ENCODE peak calls at places on chromosome 4, in nine cellular contexts. One of them, this sample, is unnamed.

GRCh38 chr4:75289843-75290616 is 224.2 kb downstream of the RCHY1 start:
- DNase-seq in AG10803: no peak
- DNase-seq in activated CD8-positive, alpha-beta T cell treated with anti-CD3 and anti-CD28 coated beads for 36 hours: no peak
- DNase-seq in psoas muscle: no peak
- DNase-seq in CD14-positive monocyte: no peak
- DNase-seq in epithelial cell of esophagus: peak; percentile 89
- DNase-seq in tibial artery: no peak
- DNase-seq in endothelial cell: peak; percentile 22
- DNase-seq in esophagus squamous epithelium: no peak
- DNase-seq in this sample: peak; percentile 65

GRCh38 chr4:88573286-88573994 is 18.8 kb upstream of the HERC3 start:
- DNase-seq in epithelial cell of esophagus: no peak
- DNase-seq in esophagus squamous epithelium: no peak
- DNase-seq in AG10803: peak; percentile 28
- DNase-seq in CD14-positive monocyte: no peak
- DNase-seq in activated CD8-positive, alpha-beta T cell treated with anti-CD3 and anti-CD28 coated beads for 36 hours: no peak
- DNase-seq in tibial artery: no peak
- DNase-seq in psoas muscle: no peak
- DNase-seq in endothelial cell: no peak
- DNase-seq in this sample: no peak

GRCh38 chr4:22897520-22898108 is 204.9 kb downstream of the GBA3 start:
- DNase-seq in endothelial cell: peak; percentile 55
- DNase-seq in activated CD8-positive, alpha-beta T cell treated with anti-CD3 and anti-CD28 coated beads for 36 hours: peak; percentile 3
- DNase-seq in esophagus squamous epithelium: no peak
- DNase-seq in AG10803: peak; percentile 23
- DNase-seq in psoas muscle: no peak
- DNase-seq in epithelial cell of esophagus: peak; percentile 42
- DNase-seq in CD14-positive monocyte: no peak
- DNase-seq in tibial artery: no peak
- DNase-seq in this sample: peak; percentile 53

GRCh38 chr4:77481856-77482255 is 123.8 kb upstream of the CXCL13 start:
- DNase-seq in AG10803: peak; percentile 15
- DNase-seq in esophagus squamous epithelium: no peak
- DNase-seq in tibial artery: no peak
- DNase-seq in endothelial cell: no peak
- DNase-seq in psoas muscle: no peak
- DNase-seq in CD14-positive monocyte: no peak
- DNase-seq in epithelial cell of esophagus: peak; percentile 80
- DNase-seq in activated CD8-positive, alpha-beta T cell treated with anti-CD3 and anti-CD28 coated beads for 36 hours: no peak
- DNase-seq in this sample: peak; percentile 50

GRCh38 chr4:150280081-150280950 is 202.1 kb downstream of the DCLK2 start:
- DNase-seq in activated CD8-positive, alpha-beta T cell treated with anti-CD3 and anti-CD28 coated beads for 36 hours: no peak
- DNase-seq in CD14-positive monocyte: no peak
- DNase-seq in AG10803: peak; percentile 88
- DNase-seq in endothelial cell: no peak
- DNase-seq in esophagus squamous epithelium: no peak
- DNase-seq in epithelial cell of esophagus: peak; percentile 91
- DNase-seq in psoas muscle: no peak
- DNase-seq in tibial artery: no peak
- DNase-seq in this sample: peak; percentile 83

GRCh38 chr4:7135389-7135746 is 57.0 kb upstream of the SORCS2 start:
- DNase-seq in tibial artery: no peak
- DNase-seq in psoas muscle: no peak
- DNase-seq in CD14-positive monocyte: no peak
- DNase-seq in esophagus squamous epithelium: no peak
- DNase-seq in activated CD8-positive, alpha-beta T cell treated with anti-CD3 and anti-CD28 coated beads for 36 hours: no peak
- DNase-seq in epithelial cell of esophagus: no peak
- DNase-seq in AG10803: peak; percentile 40
- DNase-seq in endothelial cell: no peak
- DNase-seq in this sample: no peak

GRCh38 chr4:141153751-141154510 is 20.7 kb upstream of the RNF150 start:
- DNase-seq in activated CD8-positive, alpha-beta T cell treated with anti-CD3 and anti-CD28 coated beads for 36 hours: no peak
- DNase-seq in CD14-positive monocyte: no peak
- DNase-seq in tibial artery: no peak
- DNase-seq in endothelial cell: no peak
- DNase-seq in esophagus squamous epithelium: no peak
- DNase-seq in psoas muscle: no peak
- DNase-seq in AG10803: no peak
- DNase-seq in epithelial cell of esophagus: no peak
- DNase-seq in this sample: no peak

GRCh38 chr4:67436742-67437141 is 108.6 kb downstream of the CENPC start:
- DNase-seq in psoas muscle: no peak
- DNase-seq in endothelial cell: no peak
- DNase-seq in esophagus squamous epithelium: no peak
- DNase-seq in activated CD8-positive, alpha-beta T cell treated with anti-CD3 and anti-CD28 coated beads for 36 hours: no peak
- DNase-seq in tibial artery: no peak
- DNase-seq in CD14-positive monocyte: no peak
- DNase-seq in epithelial cell of esophagus: peak; percentile 83
- DNase-seq in AG10803: no peak
- DNase-seq in this sample: no peak

GRCh38 chr4:172356002-172356401 is 542.8 kb downstream of the GALNTL6 start:
- DNase-seq in CD14-positive monocyte: no peak
- DNase-seq in endothelial cell: no peak
- DNase-seq in AG10803: no peak
- DNase-seq in epithelial cell of esophagus: no peak
- DNase-seq in tibial artery: no peak
- DNase-seq in psoas muscle: no peak
- DNase-seq in activated CD8-positive, alpha-beta T cell treated with anti-CD3 and anti-CD28 coated beads for 36 hours: no peak
- DNase-seq in esophagus squamous epithelium: no peak
- DNase-seq in this sample: no peak

GRCh38 chr4:158462611-158463010 is 59.1 kb upstream of the RXFP1 start:
- DNase-seq in psoas muscle: no peak
- DNase-seq in activated CD8-positive, alpha-beta T cell treated with anti-CD3 and anti-CD28 coated beads for 36 hours: no peak
- DNase-seq in tibial artery: no peak
- DNase-seq in AG10803: no peak
- DNase-seq in epithelial cell of esophagus: peak; percentile 78
- DNase-seq in esophagus squamous epithelium: no peak
- DNase-seq in endothelial cell: no peak
- DNase-seq in CD14-positive monocyte: no peak
- DNase-seq in this sample: no peak

GRCh38 chr4:165464813-165465381 is 86.1 kb downstream of the CPE start:
- DNase-seq in endothelial cell: no peak
- DNase-seq in tibial artery: no peak
- DNase-seq in esophagus squamous epithelium: no peak
- DNase-seq in activated CD8-positive, alpha-beta T cell treated with anti-CD3 and anti-CD28 coated beads for 36 hours: peak; percentile 34
- DNase-seq in psoas muscle: no peak
- DNase-seq in epithelial cell of esophagus: peak; percentile 59
- DNase-seq in CD14-positive monocyte: no peak
- DNase-seq in AG10803: peak; percentile 57
- DNase-seq in this sample: peak; percentile 41

GRCh38 chr4:101983835-101984234 is 193.3 kb downstream of the BANK1 start:
- DNase-seq in CD14-positive monocyte: no peak
- DNase-seq in esophagus squamous epithelium: no peak
- DNase-seq in tibial artery: no peak
- DNase-seq in endothelial cell: no peak
- DNase-seq in AG10803: no peak
- DNase-seq in psoas muscle: no peak
- DNase-seq in activated CD8-positive, alpha-beta T cell treated with anti-CD3 and anti-CD28 coated beads for 36 hours: no peak
- DNase-seq in epithelial cell of esophagus: no peak
- DNase-seq in this sample: no peak

GRCh38 chr4:32133141-32133540 is 1413.0 kb downstream of the PCDH7 start:
- DNase-seq in epithelial cell of esophagus: peak; percentile 87
- DNase-seq in CD14-positive monocyte: no peak
- DNase-seq in endothelial cell: no peak
- DNase-seq in esophagus squamous epithelium: no peak
- DNase-seq in tibial artery: no peak
- DNase-seq in AG10803: no peak
- DNase-seq in activated CD8-positive, alpha-beta T cell treated with anti-CD3 and anti-CD28 coated beads for 36 hours: no peak
- DNase-seq in psoas muscle: no peak
- DNase-seq in this sample: peak; percentile 69

GRCh38 chr4:32135642-32136041 is 1415.5 kb downstream of the PCDH7 start:
- DNase-seq in AG10803: peak; percentile 39
- DNase-seq in endothelial cell: no peak
- DNase-seq in activated CD8-positive, alpha-beta T cell treated with anti-CD3 and anti-CD28 coated beads for 36 hours: no peak
- DNase-seq in psoas muscle: no peak
- DNase-seq in CD14-positive monocyte: no peak
- DNase-seq in tibial artery: no peak
- DNase-seq in esophagus squamous epithelium: no peak
- DNase-seq in epithelial cell of esophagus: peak; percentile 90
- DNase-seq in this sample: peak; percentile 80

GRCh38 chr4:32140636-32141035 is 1420.5 kb downstream of the PCDH7 start:
- DNase-seq in esophagus squamous epithelium: no peak
- DNase-seq in activated CD8-positive, alpha-beta T cell treated with anti-CD3 and anti-CD28 coated beads for 36 hours: no peak
- DNase-seq in epithelial cell of esophagus: peak; percentile 98
- DNase-seq in AG10803: peak; percentile 52
- DNase-seq in psoas muscle: no peak
- DNase-seq in endothelial cell: no peak
- DNase-seq in CD14-positive monocyte: no peak
- DNase-seq in tibial artery: no peak
- DNase-seq in this sample: peak; percentile 93

GRCh38 chr4:32133734-32134133 is 1413.6 kb downstream of the PCDH7 start:
- DNase-seq in activated CD8-positive, alpha-beta T cell treated with anti-CD3 and anti-CD28 coated beads for 36 hours: no peak
- DNase-seq in esophagus squamous epithelium: no peak
- DNase-seq in tibial artery: no peak
- DNase-seq in epithelial cell of esophagus: no peak
- DNase-seq in endothelial cell: no peak
- DNase-seq in CD14-positive monocyte: no peak
- DNase-seq in AG10803: no peak
- DNase-seq in psoas muscle: no peak
- DNase-seq in this sample: no peak

GRCh38 chr4:32136081-32136787 is 1416.1 kb downstream of the PCDH7 start:
- DNase-seq in epithelial cell of esophagus: peak; percentile 98
- DNase-seq in psoas muscle: no peak
- DNase-seq in esophagus squamous epithelium: no peak
- DNase-seq in tibial artery: no peak
- DNase-seq in CD14-positive monocyte: no peak
- DNase-seq in endothelial cell: no peak
- DNase-seq in AG10803: no peak
- DNase-seq in activated CD8-positive, alpha-beta T cell treated with anti-CD3 and anti-CD28 coated beads for 36 hours: no peak
- DNase-seq in this sample: peak; percentile 76
- TF ChIP-seq CTCF in epithelial cell of esophagus: peak; percentile 41
- TF ChIP-seq CTCF in psoas muscle: no peak
- TF ChIP-seq CTCF in esophagus squamous epithelium: no peak
- TF ChIP-seq CTCF in tibial artery: no peak
- TF ChIP-seq CTCF in CD14-positive monocyte: no peak
- TF ChIP-seq CTCF in endothelial cell: peak; percentile 36
- TF ChIP-seq CTCF in AG10803: no peak
- TF ChIP-seq CTCF in activated CD8-positive, alpha-beta T cell treated with anti-CD3 and anti-CD28 coated beads for 36 hours: no peak
- TF ChIP-seq CTCF in this sample: no peak

DNA sequence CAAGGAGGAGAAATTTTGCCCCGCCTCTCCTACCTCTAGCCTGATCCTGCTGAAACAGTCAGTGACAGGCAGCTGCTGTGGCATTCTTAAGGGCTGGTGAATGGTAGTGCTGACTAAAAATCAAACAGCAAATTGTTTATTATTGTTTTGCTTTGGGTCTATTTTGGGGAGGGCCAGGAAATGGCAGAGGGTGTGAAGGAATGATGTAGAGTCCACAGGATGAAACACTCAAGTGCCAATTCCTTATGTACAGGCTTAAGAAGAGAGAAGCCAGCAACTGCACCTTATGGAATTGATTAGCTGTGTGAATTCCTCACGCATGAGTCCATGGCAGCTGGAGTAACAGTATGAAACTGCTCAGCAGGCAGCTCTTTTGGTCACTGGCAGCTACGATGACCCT is 39.7 kb downstream of the VEGFC start:
- DNase-seq in esophagus squamous epithelium: no peak
- DNase-seq in tibial artery: no peak
- DNase-seq in psoas muscle: no peak
- DNase-seq in epithelial cell of esophagus: peak; percentile 52
- DNase-seq in activated CD8-positive, alpha-beta T cell treated with anti-CD3 and anti-CD28 coated beads for 36 hours: no peak
- DNase-seq in CD14-positive monocyte: no peak
- DNase-seq in AG10803: peak; percentile 98
- DNase-seq in endothelial cell: no peak
- DNase-seq in this sample: peak; percentile 22
- TF ChIP-seq CTCF in esophagus squamous epithelium: no peak
- TF ChIP-seq CTCF in tibial artery: no peak
- TF ChIP-seq CTCF in psoas muscle: no peak
- TF ChIP-seq CTCF in epithelial cell of esophagus: no peak
- TF ChIP-seq CTCF in activated CD8-positive, alpha-beta T cell treated with anti-CD3 and anti-CD28 coated beads for 36 hours: no peak
- TF ChIP-seq CTCF in CD14-positive monocyte: no peak
- TF ChIP-seq CTCF in AG10803: no peak
- TF ChIP-seq CTCF in endothelial cell: no peak
- TF ChIP-seq CTCF in this sample: no peak

GRCh38 chr4:129043523-129043922 is 49.8 kb downstream of the SCLT1 start:
- DNase-seq in esophagus squamous epithelium: no peak
- DNase-seq in tibial artery: no peak
- DNase-seq in CD14-positive monocyte: no peak
- DNase-seq in endothelial cell: no peak
- DNase-seq in AG10803: peak; percentile 73
- DNase-seq in epithelial cell of esophagus: peak; percentile 16
- DNase-seq in activated CD8-positive, alpha-beta T cell treated with anti-CD3 and anti-CD28 coated beads for 36 hours: peak; percentile 13
- DNase-seq in psoas muscle: no peak
- DNase-seq in this sample: peak; percentile 43
- TF ChIP-seq CTCF in esophagus squamous epithelium: no peak
- TF ChIP-seq CTCF in tibial artery: no peak
- TF ChIP-seq CTCF in CD14-positive monocyte: peak; percentile 7
- TF ChIP-seq CTCF in endothelial cell: no peak
- TF ChIP-seq CTCF in AG10803: peak; percentile 44
- TF ChIP-seq CTCF in epithelial cell of esophagus: peak; percentile 30
- TF ChIP-seq CTCF in activated CD8-positive, alpha-beta T cell treated with anti-CD3 and anti-CD28 coated beads for 36 hours: no peak
- TF ChIP-seq CTCF in psoas muscle: no peak
- TF ChIP-seq CTCF in this sample: peak; percentile 28

GRCh38 chr4:148874331-148874730 is 432.1 kb upstream of the NR3C2 start:
- DNase-seq in activated CD8-positive, alpha-beta T cell treated with anti-CD3 and anti-CD28 coated beads for 36 hours: no peak
- DNase-seq in AG10803: no peak
- DNase-seq in esophagus squamous epithelium: no peak
- DNase-seq in tibial artery: no peak
- DNase-seq in psoas muscle: no peak
- DNase-seq in epithelial cell of esophagus: peak; percentile 14
- DNase-seq in endothelial cell: no peak
- DNase-seq in CD14-positive monocyte: no peak
- DNase-seq in this sample: no peak
- TF ChIP-seq CTCF in activated CD8-positive, alpha-beta T cell treated with anti-CD3 and anti-CD28 coated beads for 36 hours: no peak
- TF ChIP-seq CTCF in AG10803: no peak
- TF ChIP-seq CTCF in esophagus squamous epithelium: no peak
- TF ChIP-seq CTCF in tibial artery: no peak
- TF ChIP-seq CTCF in psoas muscle: no peak
- TF ChIP-seq CTCF in epithelial cell of esophagus: peak; percentile 37
- TF ChIP-seq CTCF in endothelial cell: no peak
- TF ChIP-seq CTCF in CD14-positive monocyte: no peak
- TF ChIP-seq CTCF in this sample: no peak

GRCh38 chr4:38873290-38873949 is 5.8 kb downstream of the FAM114A1 start:
- DNase-seq in tibial artery: no peak
- DNase-seq in epithelial cell of esophagus: no peak
- DNase-seq in esophagus squamous epithelium: no peak
- DNase-seq in AG10803: no peak
- DNase-seq in activated CD8-positive, alpha-beta T cell treated with anti-CD3 and anti-CD28 coated beads for 36 hours: no peak
- DNase-seq in endothelial cell: no peak
- DNase-seq in psoas muscle: no peak
- DNase-seq in CD14-positive monocyte: no peak
- DNase-seq in this sample: no peak
- TF ChIP-seq CTCF in tibial artery: no peak
- TF ChIP-seq CTCF in epithelial cell of esophagus: no peak
- TF ChIP-seq CTCF in esophagus squamous epithelium: no peak
- TF ChIP-seq CTCF in AG10803: no peak
- TF ChIP-seq CTCF in activated CD8-positive, alpha-beta T cell treated with anti-CD3 and anti-CD28 coated beads for 36 hours: peak; percentile 24
- TF ChIP-seq CTCF in endothelial cell: no peak
- TF ChIP-seq CTCF in psoas muscle: no peak
- TF ChIP-seq CTCF in CD14-positive monocyte: peak; percentile 20
- TF ChIP-seq CTCF in this sample: no peak

GRCh38 chr4:82275431-82276423 is 98.1 kb downstream of the HNRNPD start:
- DNase-seq in endothelial cell: no peak
- DNase-seq in esophagus squamous epithelium: no peak
- DNase-seq in activated CD8-positive, alpha-beta T cell treated with anti-CD3 and anti-CD28 coated beads for 36 hours: peak; percentile 14
- DNase-seq in AG10803: no peak
- DNase-seq in epithelial cell of esophagus: peak; percentile 47
- DNase-seq in tibial artery: no peak
- DNase-seq in psoas muscle: no peak
- DNase-seq in CD14-positive monocyte: no peak
- DNase-seq in this sample: no peak
- TF ChIP-seq CTCF in endothelial cell: no peak
- TF ChIP-seq CTCF in esophagus squamous epithelium: no peak
- TF ChIP-seq CTCF in activated CD8-positive, alpha-beta T cell treated with anti-CD3 and anti-CD28 coated beads for 36 hours: no peak
- TF ChIP-seq CTCF in AG10803: no peak
- TF ChIP-seq CTCF in epithelial cell of esophagus: no peak
- TF ChIP-seq CTCF in tibial artery: no peak
- TF ChIP-seq CTCF in psoas muscle: no peak
- TF ChIP-seq CTCF in CD14-positive monocyte: no peak
- TF ChIP-seq CTCF in this sample: no peak